ENCODE peak calls at places on chromosomes 16 and 17, in ten cellular contexts. G, Z, F, C, Q, D, W, J, O and U are unnamed samples.

GRCh38 chr17:50817838-50818237 is 17.5 kb upstream of the WFIKKN2 start:
- DNase-seq in F (peak; percentile 74), W (no peak), J (peak; percentile 7), C (no peak), Z (no peak), Q (no peak), O (no peak), G (peak; percentile 61), D (no peak), U (peak; percentile 86)

GRCh38 chr16:85234310-85235235 is 122.3 kb upstream of the CIBAR2 start:
- DNase-seq in Q (peak; percentile 50), D (peak; percentile 40), Z (peak; percentile 79), J (peak; percentile 72), O (no peak), W (peak; percentile 80), C (peak; percentile 85), G (peak; percentile 88), F (no peak), U (no peak)

GRCh38 chr17:4072487-4073157 is 70.2 kb downstream of the ZZEF1 start:
- DNase-seq in O (peak; percentile 33), D (no peak), J (peak; percentile 51), C (peak; percentile 89), W (peak; percentile 43), Z (no peak), G (peak; percentile 72), F (peak; percentile 70), Q (no peak), U (no peak)

GRCh38 chr17:72383053-72383847 is 262.4 kb downstream of the SOX9 start:
- DNase-seq in O (no peak), Q (no peak), F (no peak), W (no peak), G (no peak), C (no peak), J (no peak), Z (no peak), D (no peak), U (no peak)

GRCh38 chr17:55641559-55642160 is 81.0 kb downstream of the TMEM100 start:
- DNase-seq in Q (peak; percentile 57), D (peak; percentile 70), C (peak; percentile 63), W (peak; percentile 78), Z (peak; percentile 85), J (peak; percentile 75), G (peak; percentile 42), O (peak; percentile 12), F (no peak), U (peak; percentile 66)

GRCh38 chr16:85362443-85362842 is 250.2 kb upstream of the CIBAR2 start:
- DNase-seq in D (no peak), C (no peak), W (no peak), Z (no peak), G (no peak), O (no peak), F (no peak), J (no peak), Q (no peak), U (no peak)

GRCh38 chr17:77264617-77265230 is 124.0 kb downstream of the SEC14L1 start:
- DNase-seq in J (no peak), Z (no peak), C (no peak), W (no peak), O (no peak), D (no peak), F (no peak), Q (no peak), G (no peak), U (no peak)

GRCh38 chr16:85675528-85675927 is 13.2 kb downstream of the GINS2 start:
- DNase-seq in F (no peak), Q (no peak), G (peak; percentile 17), J (peak; percentile 54), O (no peak), C (peak; percentile 56), W (peak; percentile 56), Z (no peak), D (no peak), U (peak; percentile 43)

GRCh38 chr17:510223-510917 is 157.8 kb upstream of the RPH3AL start:
- DNase-seq in F (no peak), O (no peak), W (no peak), Z (no peak), C (peak; percentile 17), G (no peak), J (no peak), Q (no peak), D (no peak), U (no peak)

GRCh38 chr17:44581868-44582267 is 24.6 kb downstream of the FZD2 start:
- DNase-seq in F (no peak), J (peak; percentile 32), Z (no peak), D (no peak), C (no peak), G (no peak), W (no peak), O (no peak), Q (no peak), U (no peak)

GRCh38 chr17:35486920-35487727 is 38.6 kb upstream of the SLFN13 start:
- DNase-seq in Z (peak; percentile 24), J (peak; percentile 80), Q (peak; percentile 53), W (peak; percentile 61), G (peak; percentile 79), D (peak; percentile 69), O (no peak), F (no peak), C (peak; percentile 56), U (peak; percentile 85)

GRCh38 chr17:19363460-19364035 is 1.0 kb upstream of the B9D1 start:
- DNase-seq in D (no peak), F (no peak), G (no peak), Q (no peak), W (no peak), J (no peak), Z (no peak), O (no peak), C (no peak), U (no peak)

DNA sequence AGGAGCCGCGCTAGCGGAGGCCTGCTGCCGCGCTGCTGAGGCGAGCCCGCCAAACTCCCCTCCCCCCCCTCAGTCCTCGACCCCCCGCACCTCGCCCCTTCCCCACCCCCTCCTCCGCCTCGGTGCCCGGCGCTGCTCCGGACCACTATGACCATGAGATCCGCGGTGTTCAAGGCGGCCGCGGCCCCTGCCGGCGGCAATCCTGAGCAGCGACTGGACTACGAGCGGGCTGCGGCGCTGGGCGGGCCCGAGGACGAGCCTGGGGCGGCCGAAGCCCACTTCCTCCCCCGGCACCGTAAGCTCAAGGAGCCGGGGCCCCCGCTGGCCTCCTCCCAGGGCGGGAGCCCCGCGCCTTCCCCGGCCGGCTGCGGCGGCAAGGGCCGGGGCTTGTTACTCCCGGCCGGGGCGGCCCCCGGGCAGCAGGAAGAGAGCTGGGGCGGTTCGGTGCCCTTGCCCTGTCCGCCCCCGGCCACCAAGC is 734 bp downstream of the MSL1 start:
- DNase-seq in J (no peak), D (peak; percentile 38), W (no peak), F (no peak), G (peak; percentile 39), O (no peak), Z (peak; percentile 64), C (peak; percentile 47), Q (peak; percentile 49), U (peak; percentile 53)
- TF ChIP-seq CTCF in J (no peak), D (no peak), W (peak; percentile 41), F (no peak), G (peak; percentile 5), O (peak; percentile 54), Z (peak; percentile 7), C (peak; percentile 46), Q (peak; percentile 10), U (no peak)

GRCh38 chr16:1494711-1495110 is 1.6 kb downstream of the TELO2 start:
- DNase-seq in O (no peak), G (no peak), Z (no peak), D (no peak), J (peak; percentile 36), F (no peak), W (no peak), Q (no peak), C (peak; percentile 15), U (no peak)
- H3K4me3 ChIP-seq in O (peak overlapping the region; percentile 72), G (no peak overlapping the region), Z (no peak overlapping the region), D (no peak overlapping the region), J (peak overlapping the region; percentile 74), F (peak overlapping the region; percentile 98), W (peak overlapping the region; percentile 79), Q (peak overlapping the region; percentile 64), C (no peak overlapping the region), U (no peak overlapping the region)

GRCh38 chr16:76669288-76669687 is 392.1 kb downstream of the CNTNAP4 start:
- DNase-seq in D (no peak), Q (no peak), J (no peak), Z (no peak), W (no peak), G (no peak), F (no peak), O (no peak), C (no peak), U (no peak)

GRCh38 chr16:76670125-76670857 is 393.1 kb downstream of the CNTNAP4 start:
- DNase-seq in C (no peak), Z (no peak), J (no peak), Q (no peak), O (no peak), G (no peak), D (no peak), W (no peak), F (no peak), U (peak; percentile 19)

GRCh38 chr16:76665571-76666275 is 388.5 kb downstream of the CNTNAP4 start:
- DNase-seq in J (no peak), W (no peak), D (no peak), G (no peak), O (no peak), F (no peak), Z (no peak), Q (no peak), C (no peak), U (peak; percentile 4)

GRCh38 chr16:76668207-76668725 is 391.1 kb downstream of the CNTNAP4 start:
- DNase-seq in J (no peak), O (no peak), Z (no peak), F (no peak), D (no peak), C (no peak), W (no peak), Q (no peak), G (no peak), U (no peak)
- TF ChIP-seq CTCF in J (no peak), O (no peak), Z (no peak), F (no peak), D (no peak), C (no peak), W (no peak), Q (no peak), G (no peak), U (no peak)

GRCh38 chr17:81400154-81400938 is 5.1 kb downstream of the BAHCC1 start:
- DNase-seq in Z (no peak), F (no peak), J (no peak), W (peak; percentile 70), Q (no peak), O (no peak), D (no peak), C (peak; percentile 60), G (peak; percentile 72), U (peak; percentile 54)

GRCh38 chr17:81398855-81399451 is 3.7 kb downstream of the BAHCC1 start:
- DNase-seq in O (no peak), Z (no peak), Q (no peak), C (no peak), J (no peak), F (no peak), W (peak; percentile 55), G (no peak), D (no peak), U (no peak)

GRCh38 chr17:81400939-81401726 is 5.9 kb downstream of the BAHCC1 start:
- DNase-seq in W (peak; percentile 75), J (no peak), F (no peak), G (no peak), O (no peak), Z (no peak), Q (no peak), D (no peak), C (no peak), U (no peak)

GRCh38 chr17:81398170-81398854 is 3.1 kb downstream of the BAHCC1 start:
- DNase-seq in O (no peak), D (no peak), Q (peak; percentile 55), F (no peak), W (no peak), G (peak; percentile 70), Z (no peak), C (peak; percentile 49), J (peak; percentile 65), U (peak; percentile 58)

GRCh38 chr17:81399481-81400153 is 4.4 kb downstream of the BAHCC1 start:
- DNase-seq in G (no peak), Z (no peak), O (no peak), J (no peak), F (no peak), C (no peak), W (no peak), D (no peak), Q (no peak), U (no peak)
- H3K4me3 ChIP-seq in G (peak overlapping the region; percentile 60), Z (peak overlapping the region; percentile 63), O (peak overlapping the region; percentile 62), J (peak overlapping the region; percentile 58), F (peak overlapping the region; percentile 66), C (peak overlapping the region; percentile 52), W (peak overlapping the region; percentile 70), D (peak overlapping the region; percentile 72), Q (peak overlapping the region; percentile 85), U (peak overlapping the region; percentile 49)